ENCODE peak calls at places on chromosomes 2 and 18, in four cellular contexts. H, K, B and J are unnamed samples.

GRCh38 chr2:46615555-46616487 is 136.5 kb downstream of the TMEM247 start:
- DNase-seq in H (no peak), K (peak), B (peak), J (peak)

GRCh38 chr18:12449040-12449814 is 41.5 kb downstream of the PRELID3A start:
- DNase-seq in H (no peak), K (no peak), B (no peak), J (no peak)

GRCh38 chr2:195486987-195487644 is 169.9 kb upstream of the SLC39A10 start:
- DNase-seq in H (no peak), K (peak), B (peak), J (no peak)

GRCh38 chr2:208466133-208466919 is 59.7 kb downstream of the PTH2R start:
- DNase-seq in H (peak), K (peak), B (peak), J (peak)

GRCh38 chr18:48800877-48801727 is 149.7 kb downstream of the SMAD7 start:
- DNase-seq in H (no peak), K (no peak), B (no peak), J (no peak)

GRCh38 chr18:7743256-7743655 is 176.1 kb downstream of the PTPRM start:
- DNase-seq in H (no peak), K (no peak), B (no peak), J (no peak)

GRCh38 chr2:145094353-145094752 is 574.4 kb upstream of the ZEB2 start:
- DNase-seq in H (no peak), K (no peak), B (no peak), J (no peak)

GRCh38 chr2:98445708-98446577 is 1.3 kb downstream of the INPP4A start:
- DNase-seq in H (no peak), K (peak), B (no peak), J (no peak)

GRCh38 chr18:9101730-9102390 is 639 bp upstream of the NDUFV2 start:
- DNase-seq in H (no peak), K (peak), B (peak), J (peak)

GRCh38 chr2:219035942-219036341 is 5.4 kb downstream of the CFAP65 start:
- DNase-seq in H (no peak), K (no peak), B (no peak), J (no peak)

GRCh38 chr2:177072069-177072468 is 140.5 kb upstream of the HNRNPA3 start:
- DNase-seq in H (no peak), K (no peak), B (no peak), J (no peak)
- TF ChIP-seq RNF2 in H (no peak), K (no peak), B (no peak), J (no peak)

DNA sequence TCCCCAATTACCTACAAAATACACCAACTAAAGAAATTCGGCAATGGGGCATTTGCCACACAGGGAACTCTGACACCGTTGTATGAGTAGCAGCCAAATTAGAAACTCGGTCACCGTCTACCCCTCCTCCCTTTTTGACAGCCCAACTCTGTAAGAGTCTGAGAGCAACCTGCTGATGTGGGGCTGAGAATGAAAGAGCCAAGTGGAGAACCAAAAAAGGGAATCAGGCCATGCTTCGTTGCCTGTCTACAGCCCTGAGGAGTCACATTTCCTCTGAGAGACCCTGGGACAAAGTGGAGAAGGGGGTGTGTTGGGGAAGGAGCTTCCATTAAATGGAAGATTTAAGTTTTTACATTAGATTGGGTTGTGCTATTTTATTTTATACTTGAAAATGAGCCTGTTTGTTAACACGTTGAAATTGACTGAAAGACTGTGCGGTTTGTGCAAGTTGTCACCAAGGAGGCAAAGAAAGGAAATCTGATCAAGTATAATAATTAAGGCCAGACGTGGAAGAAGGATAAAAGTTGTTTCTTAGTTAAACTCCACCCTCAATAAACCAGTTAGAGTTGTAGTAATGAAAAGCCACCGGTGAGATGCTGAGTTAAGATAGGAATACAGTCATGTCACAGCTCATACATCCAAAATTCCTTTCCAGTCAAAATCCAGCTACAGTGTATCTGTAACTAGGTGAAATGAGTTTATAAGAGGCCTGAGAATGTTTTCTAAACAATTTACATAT is 131.7 kb upstream of the CREB1 start:
- DNase-seq in H (no peak), K (no peak), B (no peak), J (no peak)
- TF ChIP-seq RNF2 in H (no peak), K (no peak), B (no peak), J (no peak)

GRCh38 chr2:106075038-106075437 is 119.1 kb downstream of the UXS1 start:
- DNase-seq in H (no peak), K (no peak), B (no peak), J (no peak)
- TF ChIP-seq RNF2 in H (no peak), K (no peak), B (no peak), J (no peak)

GRCh38 chr2:140027320-140027719 is 1247.1 kb upstream of the NXPH2 start:
- DNase-seq in H (no peak), K (no peak), B (no peak), J (no peak)
- TF ChIP-seq RNF2 in H (no peak), K (no peak), B (no peak), J (no peak)

DNA sequence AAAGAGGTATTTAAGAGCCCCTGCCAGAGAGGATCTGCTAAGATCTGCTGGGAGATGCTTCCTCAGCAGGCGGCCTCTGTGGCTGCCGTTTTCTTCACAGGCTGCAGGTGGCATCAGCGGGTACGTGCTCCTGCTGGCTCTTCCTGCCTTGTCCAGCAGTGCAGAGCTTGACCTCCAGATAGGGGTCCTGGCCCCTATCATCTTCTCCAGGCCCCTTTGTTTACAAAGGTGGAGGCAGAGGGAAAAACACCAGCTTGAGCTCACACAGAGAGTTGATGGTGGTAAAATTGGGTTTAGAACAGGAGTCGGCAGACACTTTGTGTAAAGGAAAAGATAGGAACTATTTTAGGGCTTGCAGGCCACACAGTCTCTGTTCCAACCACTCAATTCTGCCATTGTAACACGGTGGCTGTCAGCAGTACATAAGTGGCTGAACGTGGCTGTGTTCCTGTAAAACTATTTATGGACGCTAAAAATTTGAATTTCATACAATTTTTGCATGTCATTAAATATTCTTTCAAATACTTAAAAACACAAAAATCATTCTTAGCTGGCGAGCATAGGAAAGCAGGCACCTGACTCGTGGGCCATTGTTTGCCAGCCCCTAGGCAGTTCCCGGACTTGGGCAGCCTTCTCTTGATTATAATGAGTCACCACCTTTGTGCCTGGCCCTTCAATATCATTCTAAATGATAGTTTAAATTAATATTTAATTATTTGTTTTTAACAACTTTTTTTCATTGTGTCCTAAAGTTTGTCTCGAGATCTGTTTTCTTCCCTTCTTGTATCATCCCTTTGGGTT is 98.2 kb upstream of the B3GNT7 start:
- DNase-seq in H (peak), K (peak), B (peak), J (peak)
- TF ChIP-seq RNF2 in H (no peak), K (no peak), B (no peak), J (no peak)

DNA sequence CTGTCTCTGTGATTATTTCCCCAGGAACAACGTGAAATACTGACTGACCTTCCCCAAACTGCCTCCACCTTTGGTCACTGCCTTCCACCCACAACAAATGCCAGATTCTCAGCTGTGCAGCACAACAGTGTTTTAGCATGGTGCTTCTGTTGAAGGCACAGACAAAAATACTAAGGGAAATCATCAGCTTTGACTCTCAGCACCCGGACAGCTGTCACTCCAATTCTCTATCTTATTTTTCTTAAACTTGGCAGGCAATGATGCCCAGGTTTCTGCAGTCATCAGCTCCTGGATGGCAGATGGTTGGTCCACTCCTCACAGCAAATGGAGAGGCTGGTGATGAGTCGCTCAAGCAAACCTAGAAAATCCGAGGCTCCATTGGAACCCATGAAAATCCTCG is 2.9 kb upstream of the FAM124B start:
- DNase-seq in H (no peak), K (no peak), B (no peak), J (no peak)
- TF ChIP-seq RNF2 in H (no peak), K (no peak), B (no peak), J (no peak)

GRCh38 chr2:101038455-101039255 is 36.6 kb downstream of the RPL31 start:
- DNase-seq in H (no peak), K (peak), B (no peak), J (peak)
- TF ChIP-seq RNF2 in H (no peak), K (peak), B (no peak), J (no peak)

DNA sequence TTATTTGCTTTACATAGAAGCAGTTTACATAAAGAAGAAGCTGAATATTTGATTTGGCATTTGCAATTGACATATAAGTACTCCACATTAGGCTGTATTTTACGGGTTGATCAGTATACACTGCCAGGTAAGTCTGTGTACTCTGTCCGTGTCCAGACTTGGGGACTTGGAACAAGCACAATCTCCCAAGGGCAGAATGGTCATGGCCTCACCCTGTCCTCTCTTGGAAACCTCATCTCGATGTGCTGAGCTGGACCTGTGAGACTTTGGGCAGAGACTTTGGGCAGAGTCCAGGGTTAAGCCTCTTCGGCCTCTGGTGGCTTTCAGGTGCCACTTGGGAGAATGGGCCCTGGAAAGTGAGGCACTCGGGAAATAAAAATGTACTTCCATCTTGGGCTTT is 108.4 kb downstream of the RAPGEF4 start:
- DNase-seq in H (no peak), K (no peak), B (no peak), J (no peak)
- TF ChIP-seq RNF2 in H (no peak), K (no peak), B (no peak), J (no peak)

GRCh38 chr2:203585541-203585940 is 50.4 kb upstream of the RAPH1 start:
- DNase-seq in H (no peak), K (no peak), B (no peak), J (no peak)
- TF ChIP-seq RNF2 in H (no peak), K (no peak), B (no peak), J (no peak)

DNA sequence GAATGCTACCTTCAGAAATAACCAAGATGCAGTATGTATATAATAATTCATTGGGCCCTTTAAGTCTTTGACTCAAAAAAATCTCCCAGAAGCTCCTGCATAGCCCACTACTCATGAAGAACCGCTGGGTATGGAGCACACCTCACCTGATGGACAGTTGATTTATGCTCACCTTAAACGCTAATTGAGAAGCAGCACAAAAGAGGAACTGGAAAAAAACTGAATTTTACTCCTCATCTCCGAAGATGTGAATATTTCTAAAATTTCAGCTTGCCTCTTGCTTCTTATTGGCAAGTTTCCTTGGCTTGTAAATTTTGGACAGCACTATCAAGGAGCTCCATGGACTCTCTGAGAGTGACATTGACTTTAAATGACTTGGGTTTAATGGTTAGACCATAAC is 5.5 kb downstream of the CYP1B1 start:
- DNase-seq in H (no peak), K (no peak), B (no peak), J (no peak)
- TF ChIP-seq RNF2 in H (no peak), K (no peak), B (no peak), J (no peak)